ENCODE peak calls at places on chromosomes 16 and 17, in seven cellular contexts. One of them, this sample, is unnamed.

GRCh38 chr17:9298776-9299295 is 276.8 kb downstream of the STX8 start:
- DNase-seq in right lobe of liver: no peak
- DNase-seq in IMR-90: no peak
- DNase-seq in PC-9: no peak
- DNase-seq in heart right ventricle: no peak
- DNase-seq in Peyer's patch: no peak
- DNase-seq in dorsolateral prefrontal cortex: no peak
- DNase-seq in this sample: no peak

GRCh38 chr17:30160419-30161172 is 44.0 kb downstream of the NSRP1 start:
- DNase-seq in right lobe of liver: no peak
- DNase-seq in dorsolateral prefrontal cortex: no peak
- DNase-seq in heart right ventricle: no peak
- DNase-seq in PC-9: no peak
- DNase-seq in IMR-90: peak
- DNase-seq in Peyer's patch: no peak
- DNase-seq in this sample: no peak

GRCh38 chr16:86761117-86761971 is 183.0 kb downstream of the FOXL1 start:
- DNase-seq in heart right ventricle: peak
- DNase-seq in right lobe of liver: no peak
- DNase-seq in Peyer's patch: peak
- DNase-seq in dorsolateral prefrontal cortex: no peak
- DNase-seq in IMR-90: peak
- DNase-seq in PC-9: peak
- DNase-seq in this sample: peak

GRCh38 chr17:18093616-18094408 is 6.1 kb downstream of the DRG2 start:
- DNase-seq in right lobe of liver: no peak
- DNase-seq in PC-9: no peak
- DNase-seq in IMR-90: peak
- DNase-seq in heart right ventricle: peak
- DNase-seq in Peyer's patch: no peak
- DNase-seq in dorsolateral prefrontal cortex: no peak
- DNase-seq in this sample: no peak

GRCh38 chr17:45849536-45849990 is 4.9 kb downstream of the SPPL2C start:
- DNase-seq in right lobe of liver: no peak
- DNase-seq in Peyer's patch: no peak
- DNase-seq in heart right ventricle: no peak
- DNase-seq in PC-9: no peak
- DNase-seq in IMR-90: no peak
- DNase-seq in dorsolateral prefrontal cortex: no peak
- DNase-seq in this sample: no peak

GRCh38 chr16:4218202-4218601 is 23.7 kb downstream of the SRL start:
- DNase-seq in PC-9: no peak
- DNase-seq in right lobe of liver: no peak
- DNase-seq in Peyer's patch: no peak
- DNase-seq in dorsolateral prefrontal cortex: no peak
- DNase-seq in heart right ventricle: no peak
- DNase-seq in IMR-90: no peak
- DNase-seq in this sample: no peak

GRCh38 chr17:49576121-49576905 is 642 bp downstream of the NXPH3 start:
- DNase-seq in heart right ventricle: no peak
- DNase-seq in IMR-90: peak
- DNase-seq in PC-9: peak
- DNase-seq in right lobe of liver: no peak
- DNase-seq in Peyer's patch: peak
- DNase-seq in dorsolateral prefrontal cortex: peak
- DNase-seq in this sample: no peak

GRCh38 chr17:65576939-65577338 is 15.5 kb upstream of the AXIN2 start:
- DNase-seq in right lobe of liver: no peak
- DNase-seq in Peyer's patch: peak
- DNase-seq in PC-9: no peak
- DNase-seq in dorsolateral prefrontal cortex: no peak
- DNase-seq in heart right ventricle: no peak
- DNase-seq in IMR-90: no peak
- DNase-seq in this sample: no peak

GRCh38 chr16:64695684-64696083 is 426.2 kb downstream of the CDH11 start:
- DNase-seq in right lobe of liver: no peak
- DNase-seq in heart right ventricle: no peak
- DNase-seq in dorsolateral prefrontal cortex: no peak
- DNase-seq in Peyer's patch: no peak
- DNase-seq in PC-9: no peak
- DNase-seq in IMR-90: no peak
- DNase-seq in this sample: no peak

GRCh38 chr17:2064511-2064910 is 9.6 kb downstream of the HIC1 start:
- DNase-seq in Peyer's patch: peak
- DNase-seq in right lobe of liver: no peak
- DNase-seq in dorsolateral prefrontal cortex: no peak
- DNase-seq in PC-9: no peak
- DNase-seq in IMR-90: no peak
- DNase-seq in heart right ventricle: peak
- DNase-seq in this sample: no peak

GRCh38 chr17:19762515-19762961 is 14.4 kb upstream of the ALDH3A1 start:
- DNase-seq in IMR-90: peak
- DNase-seq in right lobe of liver: peak
- DNase-seq in Peyer's patch: peak
- DNase-seq in PC-9: peak
- DNase-seq in heart right ventricle: no peak
- DNase-seq in dorsolateral prefrontal cortex: peak
- DNase-seq in this sample: peak

GRCh38 chr16:89123831-89124100 is 30.1 kb downstream of the ACSF3 start:
- DNase-seq in heart right ventricle: no peak
- DNase-seq in right lobe of liver: no peak
- DNase-seq in Peyer's patch: peak
- DNase-seq in IMR-90: no peak
- DNase-seq in PC-9: no peak
- DNase-seq in dorsolateral prefrontal cortex: no peak
- DNase-seq in this sample: no peak

GRCh38 chr17:34996422-34997029 is 16.2 kb downstream of the LIG3 start:
- DNase-seq in dorsolateral prefrontal cortex: no peak
- DNase-seq in IMR-90: no peak
- DNase-seq in heart right ventricle: no peak
- DNase-seq in right lobe of liver: no peak
- DNase-seq in PC-9: no peak
- DNase-seq in Peyer's patch: no peak
- DNase-seq in this sample: no peak

GRCh38 chr17:78130439-78131101 is at the start of gene TMC8:
- DNase-seq in heart right ventricle: no peak
- DNase-seq in right lobe of liver: no peak
- DNase-seq in Peyer's patch: no peak
- DNase-seq in IMR-90: no peak
- DNase-seq in PC-9: no peak
- DNase-seq in dorsolateral prefrontal cortex: no peak
- DNase-seq in this sample: peak

GRCh38 chr17:78131172-78132085 is 858 bp downstream of the TMC8 start:
- DNase-seq in right lobe of liver: no peak
- DNase-seq in heart right ventricle: no peak
- DNase-seq in IMR-90: no peak
- DNase-seq in Peyer's patch: peak
- DNase-seq in PC-9: no peak
- DNase-seq in dorsolateral prefrontal cortex: no peak
- DNase-seq in this sample: peak

GRCh38 chr17:78133179-78133951 is 2.8 kb downstream of the TMC8 start:
- DNase-seq in right lobe of liver: no peak
- DNase-seq in dorsolateral prefrontal cortex: no peak
- DNase-seq in PC-9: no peak
- DNase-seq in Peyer's patch: no peak
- DNase-seq in heart right ventricle: no peak
- DNase-seq in IMR-90: no peak
- DNase-seq in this sample: no peak

GRCh38 chr17:78132767-78133178 is 2.2 kb downstream of the TMC8 start:
- DNase-seq in dorsolateral prefrontal cortex: no peak
- DNase-seq in PC-9: no peak
- DNase-seq in IMR-90: no peak
- DNase-seq in right lobe of liver: no peak
- DNase-seq in heart right ventricle: no peak
- DNase-seq in Peyer's patch: no peak
- DNase-seq in this sample: no peak

DNA sequence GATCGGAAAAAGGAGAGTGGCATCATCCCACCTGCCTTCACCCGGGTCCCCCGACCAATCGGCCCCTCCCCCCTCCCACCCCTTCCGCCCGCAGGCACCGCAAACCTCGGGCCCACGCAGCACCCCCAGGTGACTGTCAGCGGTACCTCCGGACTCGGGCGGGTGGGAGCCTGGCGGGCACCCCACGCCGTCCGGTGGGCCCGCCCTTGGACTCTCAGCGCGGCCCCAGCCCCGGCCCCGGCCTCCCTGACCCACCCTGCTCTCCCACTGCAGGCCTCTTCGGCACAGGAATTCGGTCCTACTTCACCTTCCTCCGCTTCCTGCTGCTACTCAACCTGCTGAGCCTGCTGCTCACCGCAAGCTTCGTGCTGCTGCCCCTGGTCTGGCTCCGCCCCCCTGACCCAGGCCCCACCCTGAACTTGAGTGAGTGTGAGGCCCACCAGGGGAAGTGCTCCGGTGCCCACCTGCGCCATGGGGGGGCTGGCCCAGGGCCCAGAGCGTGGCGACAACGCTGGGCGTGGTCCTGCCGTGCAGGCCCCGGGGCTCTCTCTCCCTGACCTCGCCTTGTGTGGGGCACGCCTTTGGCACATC is 1.6 kb downstream of the TMC8 start:
- DNase-seq in IMR-90: no peak
- DNase-seq in right lobe of liver: peak
- DNase-seq in PC-9: peak
- DNase-seq in heart right ventricle: no peak
- DNase-seq in Peyer's patch: no peak
- DNase-seq in dorsolateral prefrontal cortex: no peak
- DNase-seq in this sample: peak
- H3K4me3 ChIP-seq in IMR-90: no peak
- H3K4me3 ChIP-seq in right lobe of liver: peak
- H3K4me3 ChIP-seq in PC-9: peak
- H3K4me3 ChIP-seq in heart right ventricle: peak
- H3K4me3 ChIP-seq in Peyer's patch: peak
- H3K4me3 ChIP-seq in dorsolateral prefrontal cortex: peak
- H3K4me3 ChIP-seq in this sample: peak

GRCh38 chr17:78981010-78981888 is 1.5 kb upstream of the LGALS3BP start:
- DNase-seq in right lobe of liver: no peak
- DNase-seq in PC-9: no peak
- DNase-seq in Peyer's patch: no peak
- DNase-seq in IMR-90: no peak
- DNase-seq in heart right ventricle: no peak
- DNase-seq in dorsolateral prefrontal cortex: no peak
- DNase-seq in this sample: no peak

GRCh38 chr17:78977992-78978973 is 1.4 kb downstream of the LGALS3BP start:
- DNase-seq in heart right ventricle: no peak
- DNase-seq in PC-9: peak
- DNase-seq in right lobe of liver: no peak
- DNase-seq in IMR-90: no peak
- DNase-seq in dorsolateral prefrontal cortex: no peak
- DNase-seq in Peyer's patch: no peak
- DNase-seq in this sample: no peak

GRCh38 chr17:78977681-78977943 is 2.1 kb downstream of the LGALS3BP start:
- DNase-seq in right lobe of liver: no peak
- DNase-seq in heart right ventricle: no peak
- DNase-seq in IMR-90: no peak
- DNase-seq in Peyer's patch: no peak
- DNase-seq in dorsolateral prefrontal cortex: no peak
- DNase-seq in PC-9: no peak
- DNase-seq in this sample: no peak

GRCh38 chr17:78980624-78980972 is 875 bp upstream of the LGALS3BP start:
- DNase-seq in PC-9: no peak
- DNase-seq in heart right ventricle: no peak
- DNase-seq in right lobe of liver: no peak
- DNase-seq in Peyer's patch: no peak
- DNase-seq in IMR-90: no peak
- DNase-seq in dorsolateral prefrontal cortex: no peak
- DNase-seq in this sample: no peak

DNA sequence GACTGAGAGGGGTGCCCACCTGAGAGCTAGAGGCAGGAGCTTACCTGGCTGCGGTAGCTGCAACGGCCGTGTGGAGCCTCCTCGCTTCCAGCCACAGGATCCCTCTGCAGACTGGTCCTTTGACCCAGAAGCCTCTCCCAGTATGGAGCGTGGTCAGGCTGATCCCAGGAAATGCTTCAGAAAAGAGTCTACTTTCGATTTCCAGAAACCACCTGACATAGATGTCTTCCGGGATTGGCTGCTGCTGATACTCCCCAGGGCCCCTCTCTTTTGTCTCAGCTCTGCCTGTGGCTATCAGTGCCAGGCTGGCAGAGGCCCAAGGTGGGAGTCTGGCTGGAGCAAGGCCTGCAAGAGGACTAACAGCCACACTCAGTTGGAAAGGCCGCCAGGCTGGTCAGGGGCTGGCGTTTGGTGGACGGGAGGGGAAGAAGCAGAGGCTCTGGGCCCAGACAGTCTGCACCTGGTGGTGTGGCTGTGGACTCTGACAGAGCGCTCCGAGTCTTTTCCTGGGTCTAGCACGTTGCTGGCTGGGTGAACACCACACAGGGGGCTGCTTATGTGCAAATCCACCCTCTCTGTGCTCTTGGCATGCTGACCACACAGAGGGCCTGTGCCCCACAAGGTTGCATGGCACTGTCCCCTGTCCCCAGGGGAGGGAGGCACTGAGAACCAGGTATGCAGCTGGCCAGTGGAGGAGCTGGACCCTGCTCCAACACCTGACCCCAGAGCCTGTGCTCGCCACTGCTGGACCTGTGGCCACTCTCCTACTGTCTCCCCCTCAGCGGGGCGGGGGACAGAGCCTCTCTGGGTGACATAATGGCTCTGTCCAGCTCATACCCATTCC is at the start of gene LGALS3BP:
- DNase-seq in IMR-90: peak
- DNase-seq in heart right ventricle: peak
- DNase-seq in Peyer's patch: peak
- DNase-seq in right lobe of liver: peak
- DNase-seq in dorsolateral prefrontal cortex: peak
- DNase-seq in PC-9: peak
- DNase-seq in this sample: no peak
- TF ChIP-seq CTCF in IMR-90: no peak
- TF ChIP-seq CTCF in heart right ventricle: no peak
- TF ChIP-seq CTCF in Peyer's patch: no peak
- TF ChIP-seq CTCF in right lobe of liver: no peak
- TF ChIP-seq CTCF in dorsolateral prefrontal cortex: no peak
- TF ChIP-seq CTCF in PC-9: no peak
- TF ChIP-seq CTCF in this sample: no peak

GRCh38 chr16:84228321-84228838 is 11.4 kb downstream of the KCNG4 start:
- DNase-seq in heart right ventricle: peak
- DNase-seq in dorsolateral prefrontal cortex: no peak
- DNase-seq in Peyer's patch: no peak
- DNase-seq in right lobe of liver: no peak
- DNase-seq in PC-9: peak
- DNase-seq in IMR-90: peak
- DNase-seq in this sample: no peak
- H3K4me3 ChIP-seq in heart right ventricle: no peak
- H3K4me3 ChIP-seq in dorsolateral prefrontal cortex: no peak
- H3K4me3 ChIP-seq in Peyer's patch: no peak
- H3K4me3 ChIP-seq in right lobe of liver: no peak
- H3K4me3 ChIP-seq in PC-9: peak
- H3K4me3 ChIP-seq in IMR-90: no peak
- H3K4me3 ChIP-seq in this sample: no peak

GRCh38 chr17:4008082-4008435 is 43.8 kb upstream of the ATP2A3 start:
- DNase-seq in right lobe of liver: no peak
- DNase-seq in PC-9: no peak
- DNase-seq in heart right ventricle: no peak
- DNase-seq in IMR-90: peak
- DNase-seq in dorsolateral prefrontal cortex: no peak
- DNase-seq in Peyer's patch: no peak
- DNase-seq in this sample: no peak
- TF ChIP-seq CTCF in right lobe of liver: no peak
- TF ChIP-seq CTCF in PC-9: no peak
- TF ChIP-seq CTCF in heart right ventricle: no peak
- TF ChIP-seq CTCF in IMR-90: peak
- TF ChIP-seq CTCF in dorsolateral prefrontal cortex: no peak
- TF ChIP-seq CTCF in Peyer's patch: no peak
- TF ChIP-seq CTCF in this sample: no peak

This sample was measured in GM12865.